ENCODE peak calls at places on chromosome 19, in five cellular contexts. K is heart left ventricle, B is GM12878, Q is body of pancreas, A is K562. Y is an unnamed sample.

GRCh38 chr19:14497347-14497921 is 1.5 kb upstream of the GIPC1 start:
- ATAC-seq in B (no peak), A (peak; percentile 19), K (no peak), Q (no peak), Y (no peak)

GRCh38 chr19:14450876-14451275 is 17.8 kb downstream of the PKN1 start:
- ATAC-seq in K (no peak), A (no peak), B (no peak), Q (no peak), Y (no peak)

GRCh38 chr19:18428173-18428836 is 9.1 kb downstream of the SSBP4 start:
- ATAC-seq in A (no peak), K (no peak), Q (no peak), B (peak; percentile 33), Y (peak; percentile 1)

GRCh38 chr19:2252481-2253105 is 3.5 kb downstream of the AMH start:
- ATAC-seq in K (no peak), B (no peak), A (no peak), Q (no peak), Y (no peak)

GRCh38 chr19:38148337-38148736 is 75.7 kb downstream of the DPF1 start:
- ATAC-seq in Q (no peak), K (no peak), B (no peak), A (no peak), Y (no peak)

GRCh38 chr19:2678043-2678671 is 24.3 kb downstream of the GNG7 start:
- ATAC-seq in K (peak; percentile 33), Q (no peak), A (no peak), B (peak; percentile 58), Y (no peak)

GRCh38 chr19:1340681-1341469 is 42.8 kb upstream of the NDUFS7 start:
- ATAC-seq in K (peak; percentile 41), B (no peak), Q (no peak), A (peak; percentile 75), Y (no peak)

GRCh38 chr19:49862411-49863253 is 4.7 kb downstream of the PNKP start:
- ATAC-seq in Q (no peak), K (no peak), B (no peak), A (peak; percentile 54), Y (no peak)

GRCh38 chr19:15210323-15210774 is 9.6 kb upstream of the NOTCH3 start:
- ATAC-seq in Q (no peak), A (peak; percentile 66), B (no peak), K (peak; percentile 92), Y (peak; percentile 83)

GRCh38 chr19:38707512-38708114 is 36.7 kb downstream of the CAPN12 start:
- ATAC-seq in A (no peak), K (peak; percentile 51), B (no peak), Q (peak; percentile 61), Y (peak; percentile 46)

GRCh38 chr19:48493718-48494515 is 17.7 kb downstream of the LMTK3 start:
- ATAC-seq in Q (peak; percentile 6), A (peak; percentile 1), K (peak; percentile 5), B (no peak), Y (peak; percentile 20)

GRCh38 chr19:8126008-8126407 is 23.4 kb downstream of the FBN3 start:
- ATAC-seq in K (peak; percentile 17), B (no peak), Q (no peak), A (no peak), Y (no peak)

GRCh38 chr19:13428352-13428751 is 77.9 kb downstream of the CACNA1A start:
- ATAC-seq in K (no peak), B (peak; percentile 26), Q (no peak), A (peak; percentile 82), Y (no peak)

GRCh38 chr19:36032251-36033104 is at the start of gene CLIP3:
- ATAC-seq in A (no peak), K (peak; percentile 78), B (no peak), Q (peak; percentile 39), Y (peak; percentile 87)

GRCh38 chr19:7748756-7749155 is 1.4 kb upstream of the CD209 start:
- ATAC-seq in B (peak; percentile 44), K (no peak), Q (no peak), A (peak; percentile 53), Y (no peak)

GRCh38 chr19:56942749-56943148 is 102.2 kb upstream of the PEG3 start:
- ATAC-seq in Q (peak; percentile 65), K (peak; percentile 80), B (no peak), A (no peak), Y (peak; percentile 73)

GRCh38 chr19:14553042-14553938 is 18.6 kb downstream of the NDUFB7 start:
- ATAC-seq in B (no peak), A (no peak), K (no peak), Q (no peak), Y (no peak)

GRCh38 chr19:49677901-49678674 is 1.0 kb downstream of the PRMT1 start:
- ATAC-seq in A (peak; percentile 32), Q (no peak), K (no peak), B (peak; percentile 23), Y (no peak)

GRCh38 chr19:57334191-57334590 is 13.9 kb downstream of the ZNF543 start:
- ATAC-seq in B (no peak), K (no peak), Q (no peak), A (no peak), Y (no peak)

GRCh38 chr19:50398675-50399367 is 14.7 kb downstream of the POLD1 start:
- ATAC-seq in Q (no peak), B (no peak), A (no peak), K (no peak), Y (no peak)

GRCh38 chr19:49801966-49802661 is 11.0 kb downstream of the FUZ start:
- ATAC-seq in K (peak; percentile 80), A (peak; percentile 65), B (no peak), Q (peak; percentile 57), Y (peak; percentile 89)

GRCh38 chr19:9862897-9863296 is 27.8 kb downstream of the PIN1 start:
- ATAC-seq in A (no peak), K (no peak), B (no peak), Q (no peak), Y (no peak)

GRCh38 chr19:1155352-1156304 is 18.4 kb downstream of the SBNO2 start:
- ATAC-seq in K (peak; percentile 2), Q (peak; percentile 5), B (no peak), A (no peak), Y (peak; percentile 17)

GRCh38 chr19:12090807-12091206 is 26.3 kb downstream of the ZNF844 start:
- ATAC-seq in A (peak; percentile 74), K (peak; percentile 65), B (peak; percentile 52), Q (peak; percentile 49), Y (peak; percentile 62)

GRCh38 chr19:21492932-21493906 is 12.2 kb upstream of the ZNF429 start:
- ATAC-seq in K (peak; percentile 75), A (no peak), B (no peak), Q (peak; percentile 53), Y (no peak)

GRCh38 chr19:38528213-38528755 is 89.5 kb downstream of the MAP4K1 start:
- ATAC-seq in Q (no peak), A (no peak), B (no peak), K (peak; percentile 12), Y (no peak)

GRCh38 chr19:58439576-58440554 is at the start of gene ZNF132:
- ATAC-seq in B (peak; percentile 99), Q (peak; percentile 99), A (no peak), K (peak; percentile 98), Y (peak; percentile 99)

GRCh38 chr19:7018828-7019227 is 2.4 kb downstream of the MBD3L2B start:
- ATAC-seq in B (peak; percentile 84), Q (no peak), A (no peak), K (no peak), Y (no peak)

GRCh38 chr19:10876459-10877240 is 5.3 kb downstream of the CARM1 start:
- ATAC-seq in B (peak; percentile 80), K (peak; percentile 84), A (no peak), Q (peak; percentile 3), Y (peak; percentile 31)

GRCh38 chr19:10872551-10873107 is 1.3 kb downstream of the CARM1 start:
- ATAC-seq in B (no peak), K (no peak), Q (no peak), A (no peak), Y (no peak)

GRCh38 chr19:10870955-10871603 is at the start of gene CARM1:
- ATAC-seq in A (peak; percentile 94), Q (peak; percentile 90), B (peak; percentile 84), K (peak; percentile 96), Y (peak; percentile 96)

GRCh38 chr19:10871711-10872550 is 578 bp downstream of the CARM1 start:
- ATAC-seq in A (peak; percentile 3), B (peak; percentile 1), K (peak; percentile 1), Q (no peak), Y (peak; percentile 0)

DNA sequence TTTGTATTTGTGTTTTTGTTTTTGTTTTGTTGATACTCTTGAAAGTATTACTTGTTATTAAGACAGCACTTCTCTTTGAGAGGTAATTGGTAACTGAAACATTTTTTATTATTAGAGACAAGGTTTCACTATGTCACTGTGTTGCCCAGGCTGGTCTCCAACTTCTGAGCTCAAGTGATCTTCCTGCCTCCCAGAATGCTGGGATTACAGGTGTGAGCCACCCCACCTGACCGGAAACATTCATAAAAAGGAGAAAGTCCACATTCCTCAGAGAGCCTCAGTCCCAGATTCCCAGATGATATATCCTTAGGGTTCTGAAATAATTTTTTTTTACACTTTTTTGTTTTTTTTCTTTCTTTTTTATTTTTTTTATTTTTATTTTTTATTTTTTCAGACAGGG is 2.7 kb downstream of the CARM1 start:
- ATAC-seq in Q (no peak), K (no peak), A (no peak), B (no peak), Y (no peak)
- H3K4me1 ChIP-seq in Q (peaks cover 36% of the 10 kb centered on the region), K (peaks cover 36% of the 10 kb centered on the region), A (peaks cover 28% of the 10 kb centered on the region), B (peaks cover 51% of the 10 kb centered on the region), Y (no peaks in the 10 kb centered on the region)

GRCh38 chr19:4084547-4084877 is 17.8 kb upstream of the ZBTB7A start:
- ATAC-seq in B (no peak), K (no peak), A (no peak), Q (no peak), Y (no peak)
- H3K4me3 ChIP-seq in B (no peak overlapping the region), K (no peak overlapping the region), A (no peak overlapping the region), Q (no peak overlapping the region), Y (no peak overlapping the region)

DNA sequence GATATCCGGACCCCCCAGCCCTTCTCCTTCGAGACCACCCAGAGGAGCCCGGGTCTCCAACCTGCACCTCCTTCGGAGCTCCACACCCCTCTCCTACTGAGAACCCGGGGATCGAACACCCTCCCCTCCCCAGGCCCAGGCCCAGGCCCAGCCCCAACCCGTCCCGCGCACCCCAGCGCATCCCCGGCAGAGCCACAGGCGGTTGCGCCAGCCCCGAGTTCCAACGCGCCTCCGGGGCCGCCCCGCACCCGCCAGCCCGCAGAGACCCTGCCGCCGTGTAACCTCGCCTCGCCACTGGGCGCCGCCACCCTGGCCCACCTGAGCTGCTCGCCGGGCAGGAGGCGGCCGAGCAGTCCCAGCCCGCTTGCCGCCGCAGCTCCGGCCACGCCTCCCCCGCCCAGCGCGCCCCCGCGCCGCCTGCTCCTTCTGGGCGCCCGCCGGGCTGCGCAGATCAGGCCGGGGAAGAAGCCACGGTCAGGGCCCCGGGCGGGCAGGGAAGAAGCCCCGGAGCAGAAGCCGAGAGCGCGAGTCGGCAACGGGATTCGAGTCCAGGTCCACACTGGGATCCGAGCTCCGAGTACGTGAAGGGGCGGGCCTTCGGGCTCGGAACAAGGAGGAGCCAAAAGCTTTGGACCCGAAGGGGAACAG is at the start of gene MBOAT7:
- ATAC-seq in Q (peak; percentile 3), K (peak; percentile 5), A (peak; percentile 52), B (peak; percentile 47), Y (peak; percentile 8)
- TF ChIP-seq POLR2A in Q (peak; percentile 50), K (no peak), A (peak; percentile 80), B (peak; percentile 79), Y (peak; percentile 37)

DNA sequence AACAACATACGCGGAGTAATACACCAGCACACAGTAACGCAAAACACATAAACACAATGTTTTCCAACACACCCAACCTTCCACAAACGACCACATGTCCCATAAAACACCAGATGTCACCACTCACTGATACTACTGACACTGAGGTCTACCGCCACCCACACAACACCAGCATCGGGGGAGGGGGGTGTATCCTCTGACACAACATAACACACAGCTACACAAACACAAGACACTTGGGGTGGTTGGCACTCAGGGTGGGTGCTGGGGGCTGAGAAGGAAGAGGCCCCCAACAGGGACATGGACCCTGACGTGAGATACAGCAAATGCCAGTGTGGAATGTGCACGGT is 1.5 kb upstream of the KCNN4 start:
- ATAC-seq in B (no peak), K (no peak), Q (no peak), A (no peak), Y (no peak)
- H3K4me1 ChIP-seq in B (peaks cover 57% of the 10 kb centered on the region), K (peaks cover 4% of the 10 kb centered on the region), Q (no peaks in the 10 kb centered on the region), A (peaks cover 65% of the 10 kb centered on the region), Y (peaks cover 13% of the 10 kb centered on the region)